ENCODE peak calls at places on chromosome 13, in eight cellular contexts. Q is suprapubic skin, K is pancreas, F is cardiac muscle cell, V is GM12865, T is right atrium auricular region, G is lower leg skin, B is mucosa of descending colon. M is an unnamed sample.

GRCh38 chr13:42894765-42895181 is 97.3 kb downstream of the EPSTI1 start:
- DNase-seq in V (no peak), T (no peak), K (no peak), F (peak), G (no peak), B (no peak), Q (no peak), M (peak)

GRCh38 chr13:25890671-25891212 is 161.1 kb downstream of the SHISA2 start:
- DNase-seq in B (no peak), V (no peak), G (no peak), K (no peak), F (peak), T (no peak), Q (no peak), M (no peak)

GRCh38 chr13:113982296-113982661 is 8.4 kb upstream of the C13orf46 start:
- DNase-seq in G (peak), Q (peak), F (no peak), V (no peak), K (peak), B (peak), T (no peak), M (no peak)

GRCh38 chr13:42047561-42048322 is 706 bp upstream of the DGKH start:
- DNase-seq in Q (no peak), F (peak), G (peak), K (peak), B (peak), T (peak), V (peak), M (peak)

GRCh38 chr13:81929988-81930387 is 1589.1 kb upstream of the SPRY2 start:
- DNase-seq in K (no peak), Q (no peak), G (no peak), T (no peak), F (peak), V (no peak), B (no peak), M (peak)

GRCh38 chr13:46516624-46517318 is 36.2 kb upstream of the LRCH1 start:
- DNase-seq in Q (no peak), F (peak), T (no peak), B (no peak), K (no peak), G (no peak), V (no peak), M (peak)

GRCh38 chr13:44414771-44415170 is 41.1 kb downstream of the SERP2 start:
- DNase-seq in F (no peak), K (no peak), G (no peak), V (no peak), T (no peak), B (no peak), Q (no peak), M (no peak)

GRCh38 chr13:57582032-57582431 is 49.5 kb upstream of the PCDH17 start:
- DNase-seq in K (no peak), V (no peak), F (no peak), G (no peak), T (no peak), Q (no peak), B (no peak), M (no peak)

DNA sequence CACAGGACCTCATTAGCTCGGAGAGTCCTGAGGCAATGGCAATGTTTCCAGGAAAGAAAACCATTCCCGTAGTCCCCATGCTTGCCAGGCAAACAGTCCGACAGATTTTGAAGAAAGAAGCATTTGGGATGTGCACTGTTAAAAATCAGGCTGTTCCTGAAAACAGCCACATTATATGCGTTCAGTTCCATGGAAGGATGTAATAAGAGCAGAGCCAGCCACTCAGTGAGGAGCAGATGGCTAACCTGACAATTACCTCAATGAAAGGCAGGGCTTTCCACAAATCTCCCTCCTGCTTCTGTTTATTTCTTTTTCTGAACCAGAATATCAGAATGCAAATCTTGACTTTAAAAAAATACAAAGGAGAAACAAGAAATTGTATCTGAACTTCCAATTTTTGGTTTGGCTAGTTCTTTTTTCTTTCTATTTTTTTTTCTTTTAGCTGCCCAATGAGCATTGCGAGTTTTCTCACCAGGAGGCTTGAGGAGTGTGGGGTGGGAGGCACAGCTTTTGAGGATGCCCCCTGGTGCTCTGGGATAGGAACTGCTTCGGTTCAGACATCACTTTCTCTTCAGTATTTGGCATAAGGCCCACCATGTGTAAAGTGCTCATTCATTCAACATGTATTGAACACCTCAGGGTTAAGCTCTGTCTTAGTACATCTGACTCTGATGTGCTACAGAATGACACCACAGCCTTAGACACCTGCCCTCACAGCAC is 124.2 kb downstream of the TBC1D4 start:
- DNase-seq in B (no peak), Q (no peak), K (no peak), T (no peak), V (peak), F (peak), G (no peak), M (peak)
- TF ChIP-seq CTCF in B (no peak), Q (peak), K (peak), T (peak), V (peak), F (peak), G (no peak), M (peak)

DNA sequence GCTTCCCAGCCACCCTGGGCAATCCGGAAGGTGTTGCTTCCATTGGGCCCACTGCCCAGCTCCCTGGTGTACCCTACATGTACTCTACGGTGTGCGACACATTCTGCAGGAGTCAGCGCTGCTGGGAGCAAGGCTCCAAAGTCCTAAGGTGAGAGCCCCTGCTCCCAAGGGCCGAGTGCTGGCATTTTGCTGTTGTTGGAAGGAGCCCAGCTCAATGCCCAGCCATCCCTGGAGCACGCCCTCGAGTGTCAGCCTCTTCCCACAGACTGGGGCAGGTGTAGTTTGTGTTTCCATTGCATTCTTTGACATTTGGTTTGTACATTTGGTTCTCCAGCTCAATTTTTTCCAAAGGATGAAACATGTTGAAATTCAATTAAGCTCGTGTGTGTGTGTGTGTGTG is 64.6 kb downstream of the GGACT start:
- DNase-seq in V (no peak), K (no peak), T (peak), F (no peak), Q (no peak), G (no peak), B (no peak), M (no peak)
- TF ChIP-seq CTCF in V (no peak), K (no peak), T (no peak), F (no peak), Q (no peak), G (no peak), B (no peak), M (no peak)

GRCh38 chr13:28471408-28471807 is 23.5 kb downstream of the FLT1 start:
- DNase-seq in K (no peak), T (no peak), F (no peak), V (no peak), B (no peak), G (no peak), Q (no peak), M (no peak)

GRCh38 chr13:28470286-28470685 is 24.6 kb downstream of the FLT1 start:
- DNase-seq in F (peak), G (no peak), B (no peak), K (no peak), V (no peak), Q (no peak), T (no peak), M (no peak)

GRCh38 chr13:28468520-28468915 is 26.4 kb downstream of the FLT1 start:
- DNase-seq in G (no peak), V (no peak), F (no peak), B (no peak), Q (no peak), K (no peak), T (no peak), M (no peak)

GRCh38 chr13:28467886-28468519 is 26.9 kb downstream of the FLT1 start:
- DNase-seq in G (no peak), K (no peak), F (peak), V (no peak), T (no peak), Q (no peak), B (no peak), M (no peak)

DNA sequence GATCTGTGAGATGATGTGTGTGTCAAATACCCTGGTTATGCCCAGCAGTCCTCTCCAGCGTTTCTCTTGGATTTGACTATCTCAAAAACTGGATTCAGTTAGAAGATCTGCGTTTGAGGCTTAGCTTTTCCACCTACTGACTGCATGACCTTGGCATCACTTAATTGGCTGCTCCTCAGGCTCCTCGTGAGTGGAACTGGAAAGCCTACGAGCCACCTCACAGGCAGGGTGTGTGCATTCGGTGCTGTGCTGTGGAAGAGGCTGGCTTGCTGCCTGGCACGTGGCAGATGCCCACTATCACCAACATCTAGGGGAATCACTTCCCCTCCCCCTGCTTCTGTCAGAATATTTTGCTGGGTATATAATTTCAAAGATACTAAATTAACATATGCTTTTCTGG is 25.6 kb downstream of the FLT1 start:
- DNase-seq in K (no peak), G (no peak), T (no peak), F (no peak), B (no peak), V (no peak), Q (no peak), M (no peak)
- TF ChIP-seq CTCF in K (no peak), G (no peak), T (no peak), F (no peak), B (no peak), V (no peak), Q (no peak), M (no peak)

GRCh38 chr13:34779171-34779570 is 162.9 kb upstream of the NBEA start:
- DNase-seq in G (no peak), K (no peak), B (no peak), F (peak), T (no peak), Q (no peak), V (no peak), M (no peak)
- TF ChIP-seq CTCF in G (no peak), K (no peak), B (no peak), F (peak), T (no peak), Q (no peak), V (no peak), M (no peak)

GRCh38 chr13:76667551-76667950 is 218.7 kb downstream of the KCTD12 start:
- DNase-seq in V (peak), Q (no peak), T (no peak), F (peak), B (no peak), G (no peak), K (no peak), M (peak)
- TF ChIP-seq CTCF in V (no peak), Q (no peak), T (no peak), F (peak), B (no peak), G (no peak), K (no peak), M (peak)

DNA sequence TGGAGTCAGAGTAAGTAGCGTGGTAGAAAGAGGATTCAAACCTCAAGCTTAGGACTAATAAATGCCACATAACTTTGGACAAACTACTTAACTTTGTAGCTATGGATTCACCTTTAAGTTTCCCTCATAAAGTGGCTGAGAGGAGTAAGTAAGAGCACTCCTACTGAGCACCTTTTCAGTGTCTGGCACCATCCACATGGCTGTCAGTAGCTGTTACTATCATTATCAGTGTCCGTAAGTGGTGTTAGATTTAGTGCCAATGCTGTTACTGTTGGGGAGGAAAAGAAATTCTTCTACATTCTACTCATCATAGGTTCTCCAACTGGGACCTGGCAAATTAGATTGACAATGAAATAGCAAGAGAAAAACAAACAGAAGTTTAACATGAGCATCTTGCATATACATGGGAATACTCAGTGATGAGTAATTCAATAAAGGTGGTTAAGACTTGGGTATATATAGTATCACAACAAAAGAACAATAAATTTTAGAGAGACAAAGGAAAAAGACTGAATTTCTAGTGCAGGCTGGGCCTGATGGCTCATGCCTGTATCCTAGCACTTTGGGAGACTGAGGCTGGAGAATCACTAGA is 165.6 kb upstream of the NBEA start:
- DNase-seq in K (no peak), B (no peak), V (no peak), F (no peak), G (no peak), Q (no peak), T (no peak), M (no peak)
- TF ChIP-seq CTCF in K (no peak), B (no peak), V (no peak), F (no peak), G (no peak), Q (no peak), T (no peak), M (no peak)

GRCh38 chr13:87234981-87235380 is 436.2 kb upstream of the SLITRK5 start:
- DNase-seq in B (no peak), V (no peak), F (peak), Q (no peak), K (no peak), G (no peak), T (no peak), M (peak)
- TF ChIP-seq CTCF in B (no peak), V (no peak), F (no peak), Q (no peak), K (no peak), G (no peak), T (no peak), M (peak)

GRCh38 chr13:40190656-40191100 is 475.8 kb downstream of the FOXO1 start:
- DNase-seq in Q (no peak), G (no peak), T (peak), K (no peak), V (peak), B (peak), F (peak), M (peak)
- TF ChIP-seq CTCF in Q (no peak), G (no peak), T (no peak), K (no peak), V (no peak), B (no peak), F (no peak), M (no peak)

M was measured in astrocyte of the spinal cord.